ENCODE peak calls at places on chromosomes 2 and 18, in four cellular contexts. H is heart left ventricle, D is Karpas-422, W is IMR-90. S is an unnamed sample. For H3K27me3 and H3K4me1, the result is how much of the 10 kb centered on the place peaks cover.

GRCh38 chr18:49898421-49898820 is 85.1 kb upstream of the ACAA2 start:
- DNase-seq in H (peak), D (peak), W (peak), S (no peak)

GRCh38 chr2:218710687-218711549 is at the start of gene TTLL4:
- DNase-seq in H (peak), D (peak), W (peak), S (peak)

GRCh38 chr18:58196164-58196563 is 152.1 kb downstream of the NEDD4L start:
- DNase-seq in H (no peak), D (no peak), W (no peak), S (no peak)

GRCh38 chr2:203840816-203841215 is 26.8 kb upstream of the CTLA4 start:
- DNase-seq in H (no peak), D (no peak), W (no peak), S (no peak)

GRCh38 chr18:396251-396555 is 104.3 kb downstream of the COLEC12 start:
- DNase-seq in H (no peak), D (no peak), W (no peak), S (no peak)

GRCh38 chr2:216633616-216634316 is 546 bp downstream of the IGFBP2 start:
- DNase-seq in H (no peak), D (no peak), W (no peak), S (no peak)

GRCh38 chr2:5980351-5981054 is 288.3 kb downstream of the SOX11 start:
- DNase-seq in H (no peak), D (no peak), W (no peak), S (no peak)

GRCh38 chr2:101238930-101239759 is 13.5 kb upstream of the CNOT11 start:
- DNase-seq in H (no peak), D (no peak), W (no peak), S (peak)

GRCh38 chr2:54348672-54349071 is 92.6 kb upstream of the TSPYL6 start:
- DNase-seq in H (peak), D (no peak), W (peak), S (no peak)

GRCh38 chr18:7567487-7568425 is 640 bp downstream of the PTPRM start:
- DNase-seq in H (peak), D (no peak), W (peak), S (peak)

GRCh38 chr2:106686814-106687213 is 199.2 kb downstream of the ST6GAL2 start:
- DNase-seq in H (no peak), D (no peak), W (no peak), S (no peak)

GRCh38 chr2:241551998-241552737 is 6.4 kb upstream of the BOK start:
- DNase-seq in H (peak), D (no peak), W (no peak), S (no peak)

GRCh38 chr18:73805991-73806390 is 341.6 kb downstream of the FBXO15 start:
- DNase-seq in H (no peak), D (no peak), W (no peak), S (no peak)

GRCh38 chr2:197092431-197092830 is 165.9 kb upstream of the PGAP1 start:
- DNase-seq in H (peak), D (no peak), W (peak), S (no peak)

GRCh38 chr2:217282531-217282930 is 422.7 kb upstream of the TNP1 start:
- DNase-seq in H (no peak), D (no peak), W (peak), S (no peak)

GRCh38 chr18:47999801-48000248 is 69.4 kb upstream of the SMAD2 start:
- DNase-seq in H (no peak), D (peak), W (no peak), S (no peak)

GRCh38 chr2:104982111-104982510 is 55.8 kb upstream of the MRPS9 start:
- DNase-seq in H (no peak), D (no peak), W (no peak), S (no peak)

GRCh38 chr2:242085941-242086621 is 216.6 kb downstream of the RTP5 start:
- DNase-seq in H (peak), D (peak), W (peak), S (peak)

GRCh38 chr18:24995738-24996137 is 356.2 kb downstream of the ZNF521 start:
- DNase-seq in H (no peak), D (no peak), W (peak), S (no peak)

GRCh38 chr18:44747157-44747556 is 66.5 kb downstream of the SETBP1 start:
- DNase-seq in H (no peak), D (no peak), W (no peak), S (no peak)

GRCh38 chr2:177799531-177799930 is 273.0 kb downstream of the PDE11A start:
- DNase-seq in H (no peak), D (peak), W (peak), S (no peak)

GRCh38 chr2:111675419-111676194 is 208.4 kb downstream of the ANAPC1 start:
- DNase-seq in H (no peak), D (no peak), W (no peak), S (no peak)

GRCh38 chr2:190718652-190719526 is 70.0 kb downstream of the NAB1 start:
- DNase-seq in H (peak), D (peak), W (peak), S (no peak)

GRCh38 chr18:37537868-37538525 is 27.6 kb downstream of the CELF4 start:
- DNase-seq in H (peak), D (peak), W (peak), S (peak)

GRCh38 chr2:180790891-180791290 is 189.5 kb upstream of the UBE2E3 start:
- DNase-seq in H (no peak), D (no peak), W (peak), S (no peak)

GRCh38 chr2:19898592-19899329 is 3.0 kb downstream of the TTC32 start:
- DNase-seq in H (no peak), D (no peak), W (no peak), S (no peak)

GRCh38 chr18:71784777-71785176 is 759.4 kb downstream of the CBLN2 start:
- DNase-seq in H (no peak), D (peak), W (no peak), S (no peak)

GRCh38 chr2:213129311-213129710 is 22.1 kb downstream of the IKZF2 start:
- DNase-seq in H (no peak), D (no peak), W (no peak), S (no peak)

GRCh38 chr2:9153589-9153988 is 53.0 kb upstream of the ASAP2 start:
- DNase-seq in H (no peak), D (no peak), W (no peak), S (no peak)

GRCh38 chr18:36297419-36298112 is at the start of gene FHOD3:
- DNase-seq in H (peak), D (no peak), W (peak), S (peak)

GRCh38 chr2:207747653-207748560 is 21.8 kb downstream of the FZD5 start:
- DNase-seq in H (no peak), D (no peak), W (peak), S (no peak)

GRCh38 chr2:39523308-39524044 is 86.4 kb upstream of the MAP4K3 start:
- DNase-seq in H (no peak), D (no peak), W (peak), S (no peak)
- H3K27me3 ChIP-seq in H (under half), D (under half), W (under half), S (under half)

GRCh38 chr2:176101862-176102261 is 2.3 kb downstream of the HOXD12 start:
- DNase-seq in H (no peak), D (no peak), W (no peak), S (no peak)
- H3K4me3 ChIP-seq in H (no peak), D (no peak), W (no peak), S (no peak)

GRCh38 chr18:3248670-3249359 is 1.2 kb downstream of the MYL12A start:
- DNase-seq in H (no peak), D (peak), W (peak), S (no peak)

GRCh38 chr18:3248062-3248669 is 565 bp downstream of the MYL12A start:
- DNase-seq in H (peak), D (peak), W (peak), S (no peak)

GRCh38 chr18:3251963-3252277 is 4.3 kb downstream of the MYL12A start:
- DNase-seq in H (no peak), D (no peak), W (peak), S (no peak)

GRCh38 chr18:3251249-3251962 is 3.8 kb downstream of the MYL12A start:
- DNase-seq in H (no peak), D (peak), W (no peak), S (no peak)

DNA sequence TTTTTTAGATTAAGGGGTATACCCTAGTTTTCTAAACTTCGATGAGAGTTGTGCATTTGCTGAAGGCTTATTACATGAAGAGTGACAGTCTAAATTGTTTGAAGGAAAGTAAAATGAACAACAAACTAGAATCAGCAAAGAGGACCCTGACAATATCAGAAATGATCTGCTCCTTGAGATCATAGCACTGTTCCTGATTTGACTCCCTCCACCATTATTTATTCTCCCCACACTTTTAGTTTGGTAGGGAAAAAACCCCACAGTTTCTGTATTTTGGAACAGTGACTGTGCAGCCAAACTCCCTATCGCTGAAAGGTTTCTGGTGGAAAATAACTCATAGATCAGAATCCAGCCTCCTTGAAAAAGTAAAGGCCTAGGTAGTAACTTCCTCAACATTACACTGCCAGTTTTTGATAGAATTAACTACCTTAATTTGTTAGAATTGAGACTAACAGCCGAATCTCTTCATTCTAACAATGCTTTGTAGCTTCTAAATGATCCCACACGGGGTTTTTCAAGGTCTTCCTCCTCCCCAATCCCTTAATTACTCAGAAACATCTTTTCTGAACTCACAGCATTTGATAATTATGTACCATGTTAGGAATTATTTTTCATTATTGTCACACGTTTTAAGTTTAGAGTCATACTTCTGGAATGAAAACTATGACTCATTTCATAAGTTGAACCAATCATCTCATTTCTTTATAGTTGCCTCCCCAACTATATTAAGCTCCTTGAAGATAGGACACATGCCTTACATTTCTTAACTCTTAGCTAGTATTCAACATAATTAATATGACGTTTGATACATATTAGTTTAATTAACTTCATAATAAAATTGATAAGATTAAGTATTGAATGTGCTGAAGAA is 2.9 kb downstream of the MYL12A start:
- DNase-seq in H (no peak), D (no peak), W (peak), S (no peak)
- H3K4me1 ChIP-seq in H (under half), D (half or more), W (under half), S (half or more)

DNA sequence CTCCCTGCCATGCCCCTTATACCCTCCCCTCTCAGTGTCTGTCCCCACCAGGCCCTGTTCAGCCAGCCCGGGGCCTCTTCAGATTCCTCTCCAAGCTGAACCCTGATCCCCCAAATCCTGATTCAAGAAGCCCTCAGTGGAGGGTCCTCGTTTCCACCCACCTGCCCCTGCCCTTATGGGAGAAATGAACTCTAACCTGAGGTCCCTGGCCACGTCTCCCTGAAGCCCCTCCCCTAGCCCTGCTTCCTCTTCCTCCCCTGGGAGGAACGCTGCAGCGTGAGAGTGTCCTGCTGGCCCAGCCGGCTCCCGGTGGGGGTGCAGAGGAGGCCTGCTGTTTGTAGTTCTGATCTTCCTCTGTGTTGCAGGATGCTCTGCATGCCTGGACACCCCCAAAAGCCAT is 56.7 kb upstream of the GLI2 start:
- DNase-seq in H (no peak), D (no peak), W (no peak), S (no peak)
- H3K27me3 ChIP-seq in H (under half), D (under half), W (under half), S (under half)

GRCh38 chr2:205407984-205408383 is 274.3 kb upstream of the NRP2 start:
- DNase-seq in H (no peak), D (no peak), W (peak), S (no peak)

GRCh38 chr2:205405194-205405593 is 277.1 kb upstream of the NRP2 start:
- DNase-seq in H (no peak), D (no peak), W (peak), S (no peak)

GRCh38 chr2:205403244-205403845 is 279.0 kb upstream of the NRP2 start:
- DNase-seq in H (no peak), D (no peak), W (peak), S (no peak)

GRCh38 chr2:205408690-205409089 is 273.6 kb upstream of the NRP2 start:
- DNase-seq in H (no peak), D (no peak), W (peak), S (no peak)

DNA sequence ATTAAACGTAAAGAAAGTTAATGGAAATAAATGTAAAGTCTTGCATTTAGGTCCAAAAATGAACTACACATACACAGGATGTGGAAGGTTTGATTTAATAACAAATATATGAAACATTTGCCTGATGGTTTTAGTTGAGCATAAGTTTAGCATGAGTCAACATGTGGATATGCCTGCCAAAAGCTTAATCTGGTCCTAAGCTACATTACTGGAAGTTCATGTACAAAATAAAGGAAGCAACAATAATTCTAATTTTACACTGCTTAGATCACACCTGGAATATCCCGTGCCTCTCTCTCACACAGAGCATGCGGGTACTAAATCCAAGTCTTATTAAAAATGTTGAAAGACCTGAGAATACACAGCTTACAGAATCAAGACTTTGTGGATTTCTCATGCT is 276.5 kb upstream of the NRP2 start:
- DNase-seq in H (no peak), D (no peak), W (peak), S (no peak)
- H3K4me3 ChIP-seq in H (no peak), D (no peak), W (no peak), S (no peak)

DNA sequence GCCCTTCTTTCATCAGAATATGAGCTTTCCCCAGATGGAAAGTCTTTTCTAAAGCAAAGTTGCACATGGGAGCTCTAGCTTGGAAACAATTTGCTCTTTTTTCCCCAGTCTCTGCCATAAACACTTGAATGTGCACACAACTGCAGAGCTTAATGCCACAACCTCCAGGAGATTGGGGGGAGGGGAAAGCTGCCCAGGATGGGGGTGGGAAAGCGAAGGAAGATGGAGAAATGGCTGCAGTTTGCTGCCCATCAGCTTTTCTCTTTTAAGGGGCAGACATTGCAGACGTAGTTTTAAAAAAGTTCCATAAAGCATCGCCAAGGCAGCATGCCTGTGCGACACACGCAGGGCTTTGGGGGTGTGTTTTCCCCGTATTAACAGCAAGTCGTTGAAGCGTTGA is 1.5 kb downstream of the ACKR3 start:
- DNase-seq in H (no peak), D (no peak), W (no peak), S (no peak)
- H3K4me1 ChIP-seq in H (under half), D (under half), W (under half), S (half or more)